ENCODE peak calls at places on chromosome 19, in five cellular contexts. One of them, this sample, is unnamed.

GRCh38 chr19:6238643-6239281 is 41.0 kb downstream of the MLLT1 start:
- DNase-seq in left lung: no peak
- DNase-seq in left cardiac atrium: peak
- DNase-seq in PC-3: peak
- DNase-seq in T-helper 2 cell: no peak
- DNase-seq in this sample: no peak

GRCh38 chr19:29491995-29492577 is 33.7 kb upstream of the VSTM2B start:
- DNase-seq in left lung: no peak
- DNase-seq in left cardiac atrium: no peak
- DNase-seq in PC-3: no peak
- DNase-seq in T-helper 2 cell: no peak
- DNase-seq in this sample: no peak

GRCh38 chr19:34350161-34350561 is 14.8 kb upstream of the GPI start:
- DNase-seq in left lung: no peak
- DNase-seq in left cardiac atrium: no peak
- DNase-seq in PC-3: no peak
- DNase-seq in T-helper 2 cell: no peak
- DNase-seq in this sample: peak

GRCh38 chr19:47323872-47324271 is 8.1 kb upstream of the C5AR2 start:
- DNase-seq in left lung: no peak
- DNase-seq in left cardiac atrium: peak
- DNase-seq in PC-3: no peak
- DNase-seq in T-helper 2 cell: no peak
- DNase-seq in this sample: no peak

GRCh38 chr19:13799669-13800068 is 4.4 kb downstream of the ZSWIM4 start:
- DNase-seq in left lung: no peak
- DNase-seq in left cardiac atrium: no peak
- DNase-seq in PC-3: no peak
- DNase-seq in T-helper 2 cell: no peak
- DNase-seq in this sample: no peak

GRCh38 chr19:8631425-8631819 is 989 bp downstream of the NFILZ start:
- DNase-seq in left lung: peak
- DNase-seq in left cardiac atrium: peak
- DNase-seq in PC-3: no peak
- DNase-seq in T-helper 2 cell: no peak
- DNase-seq in this sample: no peak

GRCh38 chr19:43432866-43433673 is 18.4 kb downstream of the TEX101 start:
- DNase-seq in left lung: peak
- DNase-seq in left cardiac atrium: peak
- DNase-seq in PC-3: peak
- DNase-seq in T-helper 2 cell: peak
- DNase-seq in this sample: peak

GRCh38 chr19:55451522-55452380 is 8.7 kb upstream of the SHISA7 start:
- DNase-seq in left lung: no peak
- DNase-seq in left cardiac atrium: no peak
- DNase-seq in PC-3: no peak
- DNase-seq in T-helper 2 cell: no peak
- DNase-seq in this sample: peak

GRCh38 chr19:33052352-33052972 is 12.2 kb downstream of the RHPN2 start:
- DNase-seq in left lung: no peak
- DNase-seq in left cardiac atrium: no peak
- DNase-seq in PC-3: peak
- DNase-seq in T-helper 2 cell: no peak
- DNase-seq in this sample: no peak

GRCh38 chr19:4130635-4131438 is 6.9 kb upstream of the MAP2K2 start:
- DNase-seq in left lung: no peak
- DNase-seq in left cardiac atrium: no peak
- DNase-seq in PC-3: peak
- DNase-seq in T-helper 2 cell: no peak
- DNase-seq in this sample: no peak

GRCh38 chr19:44260343-44260681 is 626 bp downstream of the ZNF233 start:
- DNase-seq in left lung: no peak
- DNase-seq in left cardiac atrium: no peak
- DNase-seq in PC-3: no peak
- DNase-seq in T-helper 2 cell: no peak
- DNase-seq in this sample: no peak

GRCh38 chr19:22286151-22286810 is at the start of gene ZNF729:
- DNase-seq in left lung: no peak
- DNase-seq in left cardiac atrium: peak
- DNase-seq in PC-3: no peak
- DNase-seq in T-helper 2 cell: no peak
- DNase-seq in this sample: no peak

GRCh38 chr19:46972301-46972700 is 47.3 kb upstream of the NPAS1 start:
- DNase-seq in left lung: no peak
- DNase-seq in left cardiac atrium: no peak
- DNase-seq in PC-3: no peak
- DNase-seq in T-helper 2 cell: no peak
- DNase-seq in this sample: no peak

GRCh38 chr19:43560687-43561086 is 14.6 kb downstream of the XRCC1 start:
- DNase-seq in left lung: no peak
- DNase-seq in left cardiac atrium: no peak
- DNase-seq in PC-3: no peak
- DNase-seq in T-helper 2 cell: no peak
- DNase-seq in this sample: no peak

GRCh38 chr19:51471527-51471926 is 6.8 kb upstream of the CEACAM18 start:
- DNase-seq in left lung: no peak
- DNase-seq in left cardiac atrium: no peak
- DNase-seq in PC-3: peak
- DNase-seq in T-helper 2 cell: no peak
- DNase-seq in this sample: no peak

GRCh38 chr19:6229951-6230712 is 49.6 kb downstream of the MLLT1 start:
- DNase-seq in left lung: no peak
- DNase-seq in left cardiac atrium: peak
- DNase-seq in PC-3: no peak
- DNase-seq in T-helper 2 cell: no peak
- DNase-seq in this sample: no peak

GRCh38 chr19:3520166-3521103 is 14.3 kb downstream of the FZR1 start:
- DNase-seq in left lung: no peak
- DNase-seq in left cardiac atrium: no peak
- DNase-seq in PC-3: no peak
- DNase-seq in T-helper 2 cell: no peak
- DNase-seq in this sample: no peak

GRCh38 chr19:40596608-40597328 is 4.4 kb upstream of the LTBP4 start:
- DNase-seq in left lung: peak
- DNase-seq in left cardiac atrium: peak
- DNase-seq in PC-3: peak
- DNase-seq in T-helper 2 cell: no peak
- DNase-seq in this sample: no peak

GRCh38 chr19:49129238-49129583 is 9.9 kb downstream of the PPFIA3 start:
- DNase-seq in left lung: no peak
- DNase-seq in left cardiac atrium: no peak
- DNase-seq in PC-3: no peak
- DNase-seq in T-helper 2 cell: no peak
- DNase-seq in this sample: no peak

GRCh38 chr19:9847087-9847671 is 12.1 kb downstream of the PIN1 start:
- DNase-seq in left lung: no peak
- DNase-seq in left cardiac atrium: peak
- DNase-seq in PC-3: peak
- DNase-seq in T-helper 2 cell: no peak
- DNase-seq in this sample: no peak

GRCh38 chr19:53076984-53077383 is 26.2 kb downstream of the ZNF160 start:
- DNase-seq in left lung: no peak
- DNase-seq in left cardiac atrium: peak
- DNase-seq in PC-3: peak
- DNase-seq in T-helper 2 cell: no peak
- DNase-seq in this sample: no peak

GRCh38 chr19:36573948-36574726 is 1.0 kb upstream of the ZNF529 start:
- DNase-seq in left lung: peak
- DNase-seq in left cardiac atrium: no peak
- DNase-seq in PC-3: peak
- DNase-seq in T-helper 2 cell: no peak
- DNase-seq in this sample: no peak

GRCh38 chr19:30367421-30367820 is 4.8 kb upstream of the ZNF536 start:
- DNase-seq in left lung: no peak
- DNase-seq in left cardiac atrium: no peak
- DNase-seq in PC-3: no peak
- DNase-seq in T-helper 2 cell: no peak
- DNase-seq in this sample: no peak

GRCh38 chr19:33631628-33631995 is 9.9 kb downstream of the CHST8 start:
- DNase-seq in left lung: no peak
- DNase-seq in left cardiac atrium: no peak
- DNase-seq in PC-3: no peak
- DNase-seq in T-helper 2 cell: no peak
- DNase-seq in this sample: no peak

GRCh38 chr19:35868172-35868822 is at the start of gene APLP1:
- DNase-seq in left lung: peak
- DNase-seq in left cardiac atrium: peak
- DNase-seq in PC-3: peak
- DNase-seq in T-helper 2 cell: peak
- DNase-seq in this sample: peak

GRCh38 chr19:32652893-32653625 is 21.9 kb downstream of the ANKRD27 start:
- DNase-seq in left lung: peak
- DNase-seq in left cardiac atrium: peak
- DNase-seq in PC-3: no peak
- DNase-seq in T-helper 2 cell: no peak
- DNase-seq in this sample: no peak

GRCh38 chr19:49636230-49636932 is 3.6 kb downstream of the RRAS start:
- DNase-seq in left lung: no peak
- DNase-seq in left cardiac atrium: no peak
- DNase-seq in PC-3: no peak
- DNase-seq in T-helper 2 cell: no peak
- DNase-seq in this sample: no peak

GRCh38 chr19:11237321-11237720 is 2.1 kb upstream of the ANGPTL8 start:
- DNase-seq in left lung: no peak
- DNase-seq in left cardiac atrium: no peak
- DNase-seq in PC-3: no peak
- DNase-seq in T-helper 2 cell: no peak
- DNase-seq in this sample: no peak

GRCh38 chr19:46392252-46392801 is 21.0 kb downstream of the CCDC8 start:
- DNase-seq in left lung: peak
- DNase-seq in left cardiac atrium: no peak
- DNase-seq in PC-3: no peak
- DNase-seq in T-helper 2 cell: no peak
- DNase-seq in this sample: no peak

GRCh38 chr19:33429891-33430673 is 56.6 kb downstream of the CEBPG start:
- DNase-seq in left lung: peak
- DNase-seq in left cardiac atrium: peak
- DNase-seq in PC-3: no peak
- DNase-seq in T-helper 2 cell: no peak
- DNase-seq in this sample: peak

GRCh38 chr19:47093841-47094240 is 19.7 kb downstream of the ZC3H4 start:
- DNase-seq in left lung: no peak
- DNase-seq in left cardiac atrium: no peak
- DNase-seq in PC-3: no peak
- DNase-seq in T-helper 2 cell: no peak
- DNase-seq in this sample: no peak

GRCh38 chr19:46732172-46732938 is 13.5 kb upstream of the FKRP start:
- DNase-seq in left lung: no peak
- DNase-seq in left cardiac atrium: no peak
- DNase-seq in PC-3: no peak
- DNase-seq in T-helper 2 cell: no peak
- DNase-seq in this sample: no peak

GRCh38 chr19:13795595-13796300 is 505 bp downstream of the ZSWIM4 start:
- DNase-seq in left lung: no peak
- DNase-seq in left cardiac atrium: no peak
- DNase-seq in PC-3: peak
- DNase-seq in T-helper 2 cell: no peak
- DNase-seq in this sample: no peak

GRCh38 chr19:3095375-3096191 is 1.4 kb downstream of the GNA11 start:
- DNase-seq in left lung: no peak
- DNase-seq in left cardiac atrium: no peak
- DNase-seq in PC-3: peak
- DNase-seq in T-helper 2 cell: peak
- DNase-seq in this sample: peak

GRCh38 chr19:47381653-47382279 is 32.7 kb downstream of the DHX34 start:
- DNase-seq in left lung: peak
- DNase-seq in left cardiac atrium: no peak
- DNase-seq in PC-3: no peak
- DNase-seq in T-helper 2 cell: no peak
- DNase-seq in this sample: no peak

GRCh38 chr19:1650627-1651009 is 1.8 kb downstream of the TCF3 start:
- DNase-seq in left lung: no peak
- DNase-seq in left cardiac atrium: no peak
- DNase-seq in PC-3: no peak
- DNase-seq in T-helper 2 cell: no peak
- DNase-seq in this sample: no peak

GRCh38 chr19:7349961-7350711 is 1.4 kb downstream of the ARHGEF18 start:
- DNase-seq in left lung: no peak
- DNase-seq in left cardiac atrium: no peak
- DNase-seq in PC-3: no peak
- DNase-seq in T-helper 2 cell: no peak
- DNase-seq in this sample: peak